ENCODE peak calls at places on chromosomes 1 and 21, in eight cellular contexts. N is A549, B is sigmoid colon, M is prostate gland, J is fibroblast of lung, D is heart right ventricle, Y is spleen, L is ascending aorta. F is an unnamed sample.

GRCh38 chr1:35557118-35557610 is at the start of gene KIAA0319L:
- DNase-seq in Y (peak), D (peak), M (peak), L (peak), B (peak), J (no peak), N (peak), F (peak)

GRCh38 chr1:87853576-87854351 is 525.1 kb downstream of the LMO4 start:
- DNase-seq in B (no peak), J (peak), N (no peak), M (no peak), L (no peak), Y (no peak), D (no peak), F (no peak)

GRCh38 chr1:70459502-70460225 is 48.6 kb downstream of the CTH start:
- DNase-seq in Y (no peak), D (no peak), J (peak), L (no peak), M (no peak), N (no peak), B (no peak), F (peak)

GRCh38 chr1:173507847-173508209 is 30.7 kb downstream of the PRDX6 start:
- DNase-seq in N (no peak), J (no peak), M (no peak), B (no peak), D (no peak), Y (no peak), L (no peak), F (no peak)

GRCh38 chr1:28417441-28418277 is 48.1 kb downstream of the PHACTR4 start:
- DNase-seq in M (no peak), N (peak), D (no peak), Y (no peak), J (peak), L (no peak), B (no peak), F (peak)

GRCh38 chr1:73205294-73205973 is 923.1 kb upstream of the NEGR1 start:
- DNase-seq in Y (no peak), N (no peak), D (no peak), L (no peak), M (no peak), J (no peak), B (no peak), F (no peak)

GRCh38 chr1:17903386-17903785 is 148.3 kb downstream of the ACTL8 start:
- DNase-seq in Y (no peak), J (no peak), M (no peak), N (no peak), B (no peak), L (no peak), D (no peak), F (no peak)

GRCh38 chr1:201610806-201611205 is 71.9 kb downstream of the NAV1 start:
- DNase-seq in L (no peak), J (no peak), B (no peak), M (no peak), N (no peak), D (no peak), Y (peak), F (no peak)

GRCh38 chr1:37169241-37169640 is 134.9 kb upstream of the GRIK3 start:
- DNase-seq in B (no peak), J (no peak), N (no peak), Y (no peak), M (no peak), L (no peak), D (no peak), F (no peak)

GRCh38 chr21:15015622-15016471 is 49.0 kb downstream of the NRIP1 start:
- DNase-seq in D (no peak), L (no peak), Y (no peak), B (no peak), J (peak), M (no peak), N (peak), F (peak)

GRCh38 chr1:234965128-234965527 is 163.5 kb downstream of the TOMM20 start:
- DNase-seq in Y (no peak), J (peak), N (no peak), B (peak), L (peak), D (no peak), M (no peak), F (no peak)

GRCh38 chr1:206684478-206685255 is at the start of gene MAPKAPK2:
- DNase-seq in J (peak), Y (peak), M (peak), D (peak), N (peak), L (peak), B (peak), F (peak)

GRCh38 chr1:116716391-116716790 is 37.8 kb upstream of the CD2 start:
- DNase-seq in M (no peak), L (no peak), D (no peak), J (no peak), Y (no peak), N (no peak), B (no peak), F (no peak)

DNA sequence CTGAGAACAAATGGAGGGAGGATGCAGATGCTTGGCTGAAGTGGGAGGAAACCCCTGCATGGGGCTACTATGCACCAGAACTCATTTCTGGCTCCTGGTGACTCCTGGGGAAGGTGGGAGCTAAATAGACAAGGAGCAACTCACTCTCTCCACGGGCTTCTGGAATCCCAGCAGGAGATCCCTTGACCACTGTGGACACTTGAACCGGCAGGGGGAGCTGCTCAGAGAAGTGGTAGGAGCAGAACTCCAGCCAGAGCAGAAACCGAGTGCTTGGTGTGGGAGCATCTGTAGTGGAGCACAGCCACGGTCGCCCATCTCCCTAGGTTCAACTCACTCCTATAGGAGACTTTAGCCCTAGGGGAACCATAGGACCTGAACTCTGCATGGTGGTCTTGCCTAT is 205.6 kb upstream of the GJB5 start:
- DNase-seq in Y (no peak), B (no peak), J (no peak), M (peak), L (no peak), N (no peak), D (no peak), F (no peak)
- TF ChIP-seq CTCF in Y (no peak), B (no peak), J (no peak), M (no peak), L (no peak), N (no peak), D (no peak), F (no peak)

GRCh38 chr21:44330698-44331097 is 8.5 kb downstream of the CFAP410 start:
- DNase-seq in J (no peak), Y (no peak), M (no peak), B (no peak), D (no peak), N (no peak), L (no peak), F (no peak)
- H3K27ac ChIP-seq in J (no peak), Y (no peak), M (no peak), B (no peak), D (no peak), N (no peak), L (no peak), F (no peak)

GRCh38 chr1:245126530-245126929 is 28.3 kb upstream of the KIF26B start:
- DNase-seq in J (no peak), M (no peak), B (no peak), N (no peak), D (no peak), Y (no peak), L (no peak), F (no peak)

GRCh38 chr1:245121523-245121922 is 33.3 kb upstream of the KIF26B start:
- DNase-seq in D (no peak), Y (peak), M (no peak), N (peak), J (no peak), L (no peak), B (peak), F (no peak)

GRCh38 chr1:245128381-245128780 is 26.4 kb upstream of the KIF26B start:
- DNase-seq in M (no peak), L (no peak), J (no peak), N (no peak), D (no peak), B (no peak), Y (peak), F (no peak)

GRCh38 chr1:245124241-245124640 is 30.5 kb upstream of the KIF26B start:
- DNase-seq in N (no peak), D (no peak), Y (no peak), B (no peak), M (no peak), L (no peak), J (no peak), F (no peak)

DNA sequence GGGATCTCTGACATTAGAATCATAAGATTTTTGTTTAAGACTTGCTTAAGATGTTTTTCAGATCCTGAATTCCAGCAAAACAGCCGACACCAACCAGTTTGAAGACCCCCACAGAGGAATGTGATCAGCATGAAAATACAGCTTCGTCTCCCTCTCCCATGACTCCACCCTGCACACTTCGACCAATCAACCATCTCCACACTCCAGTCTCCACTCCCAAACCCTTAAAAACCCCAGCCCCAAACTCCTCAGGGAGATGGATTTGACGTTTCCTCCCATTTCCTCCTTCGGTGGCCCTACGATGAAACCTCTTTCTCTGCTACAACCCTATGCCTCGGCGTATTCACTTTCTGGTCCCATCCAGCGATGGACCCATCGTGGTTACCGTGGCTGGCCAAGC is 30.1 kb upstream of the KIF26B start:
- DNase-seq in L (no peak), N (no peak), J (no peak), M (no peak), Y (peak), B (no peak), D (no peak), F (no peak)
- TF ChIP-seq CTCF in L (no peak), N (no peak), J (no peak), M (no peak), Y (no peak), B (no peak), D (no peak), F (no peak)

GRCh38 chr1:30728340-30728739 is 5.0 kb upstream of the MATN1 start:
- DNase-seq in L (no peak), N (no peak), Y (no peak), B (no peak), M (no peak), J (no peak), D (no peak), F (no peak)

GRCh38 chr1:30730351-30731108 is 7.1 kb upstream of the MATN1 start:
- DNase-seq in B (no peak), L (no peak), M (no peak), J (no peak), Y (peak), N (no peak), D (no peak), F (no peak)

GRCh38 chr1:30728832-30729638 is 5.7 kb upstream of the MATN1 start:
- DNase-seq in J (no peak), N (no peak), B (no peak), M (no peak), D (no peak), Y (no peak), L (no peak), F (no peak)

GRCh38 chr1:30731109-30731805 is 7.9 kb upstream of the MATN1 start:
- DNase-seq in D (no peak), L (no peak), M (no peak), N (no peak), B (no peak), Y (no peak), J (no peak), F (no peak)

GRCh38 chr1:30729906-30730305 is 6.5 kb upstream of the MATN1 start:
- DNase-seq in D (no peak), B (no peak), N (no peak), M (no peak), J (no peak), L (no peak), Y (no peak), F (no peak)
- H3K27ac ChIP-seq in D (no peak), B (no peak), N (no peak), M (no peak), J (no peak), L (no peak), Y (peak), F (no peak)

DNA sequence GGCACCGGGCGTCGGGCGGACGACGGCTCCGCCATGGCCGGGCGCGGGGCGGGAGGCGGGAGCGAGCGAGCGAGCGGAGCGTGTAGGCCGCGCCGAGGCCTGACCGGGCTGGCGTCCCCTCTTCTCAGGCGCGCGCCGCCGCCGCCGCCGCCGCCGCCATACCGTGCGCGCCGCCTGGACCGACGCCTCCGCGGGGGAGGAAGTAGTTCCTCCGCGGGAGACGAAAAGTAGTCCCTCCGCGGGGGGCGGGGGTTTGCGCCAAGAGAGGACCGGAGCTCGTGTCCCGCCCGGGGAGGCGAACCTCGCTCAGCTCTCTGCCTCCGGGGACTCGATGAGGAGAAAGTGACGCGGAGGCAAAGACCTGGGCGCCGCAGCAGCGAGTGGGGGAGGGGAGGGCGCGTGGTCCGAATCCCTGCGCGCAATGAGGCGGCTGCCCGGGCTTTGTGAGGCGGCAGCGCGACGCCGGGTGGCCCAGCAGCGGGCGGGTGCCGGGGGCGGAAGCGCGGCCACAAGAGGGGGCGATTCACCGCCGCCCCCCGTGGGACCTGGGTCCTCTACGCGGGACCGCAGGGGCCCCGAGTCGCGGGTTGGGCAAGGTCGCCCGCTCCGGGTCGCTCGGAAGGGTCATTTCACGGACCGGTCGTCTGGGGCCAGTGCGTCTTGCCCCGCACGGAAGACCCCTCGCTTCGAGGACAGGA is at the start of gene BRWD1:
- DNase-seq in Y (peak), N (peak), J (peak), B (peak), M (peak), D (peak), L (peak), F (peak)
- TF ChIP-seq CTCF in Y (peak), N (peak), J (no peak), B (no peak), M (peak), D (peak), L (peak), F (no peak)

GRCh38 chr1:226675720-226676357 is 63.2 kb downstream of the ITPKB start:
- DNase-seq in L (no peak), Y (no peak), M (no peak), N (no peak), J (no peak), B (peak), D (no peak), F (no peak)

GRCh38 chr1:226674892-226675719 is 64.0 kb downstream of the ITPKB start:
- DNase-seq in N (no peak), J (peak), D (peak), M (no peak), B (peak), Y (peak), L (no peak), F (no peak)

GRCh38 chr1:226670062-226670461 is 69.0 kb downstream of the ITPKB start:
- DNase-seq in Y (no peak), L (no peak), D (no peak), N (no peak), M (no peak), B (peak), J (no peak), F (no peak)

GRCh38 chr1:226671268-226671667 is 67.8 kb downstream of the ITPKB start:
- DNase-seq in J (no peak), D (no peak), Y (no peak), N (no peak), L (no peak), M (peak), B (no peak), F (no peak)

GRCh38 chr1:226672217-226672838 is 66.8 kb downstream of the ITPKB start:
- DNase-seq in N (no peak), L (no peak), M (peak), Y (no peak), J (no peak), D (no peak), B (peak), F (no peak)
- H3K27ac ChIP-seq in N (no peak), L (no peak), M (peak), Y (peak), J (no peak), D (peak), B (no peak), F (no peak)

DNA sequence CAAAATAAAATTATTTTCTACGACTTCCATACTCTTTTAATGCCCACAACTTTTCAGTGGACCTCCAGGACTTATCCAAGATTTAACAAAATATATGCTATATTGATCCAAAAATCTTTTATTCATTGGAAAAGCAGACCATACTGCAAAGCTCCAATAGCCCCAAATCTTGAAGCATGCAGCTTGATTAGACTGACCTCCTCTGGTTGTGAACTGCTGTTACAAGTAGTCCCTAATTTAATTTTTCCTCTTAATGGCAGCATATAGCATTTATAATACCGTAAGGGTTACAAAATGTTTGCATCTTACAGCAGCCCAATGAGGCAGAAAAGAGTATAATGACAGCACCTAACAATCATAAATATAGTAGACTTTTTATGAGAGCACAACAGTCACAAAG is 49.8 kb downstream of the TPR start:
- DNase-seq in B (no peak), Y (no peak), N (no peak), L (no peak), J (peak), M (no peak), D (no peak), F (no peak)
- TF ChIP-seq CTCF in B (no peak), Y (no peak), N (peak), L (no peak), J (peak), M (no peak), D (peak), F (peak)

F was measured in RWPE1.